ENCODE peak calls at places on chromosomes 6 and 20, in ten cellular contexts. S, I, P, Q, X, C, J, K, N and D are unnamed samples.

GRCh38 chr6:30013296-30013922 is 47.7 kb upstream of the POLR1H start:
- DNase-seq in Q (no peak), K (peak), N (no peak), I (no peak), P (no peak), S (peak), J (peak), C (no peak), X (no peak), D (peak)

GRCh38 chr6:91142154-91142553 is 555.3 kb upstream of the MAP3K7 start:
- DNase-seq in C (no peak), P (no peak), S (no peak), X (no peak), N (no peak), Q (no peak), J (peak), I (no peak), K (no peak), D (no peak)

GRCh38 chr6:143675946-143676345 is 1.8 kb upstream of the PHACTR2 start:
- DNase-seq in K (no peak), J (no peak), I (no peak), X (no peak), Q (no peak), C (no peak), S (no peak), P (no peak), N (no peak), D (no peak)

GRCh38 chr20:59972037-59972801 is 14.0 kb downstream of the CDH26 start:
- DNase-seq in P (no peak), I (no peak), J (no peak), Q (no peak), K (no peak), C (no peak), N (no peak), X (no peak), S (no peak), D (no peak)

GRCh38 chr6:27668442-27669275 is 195.8 kb upstream of the ZNF184 start:
- DNase-seq in S (no peak), J (no peak), C (no peak), Q (no peak), N (peak), P (peak), K (peak), X (no peak), I (peak), D (no peak)

GRCh38 chr6:111231078-111231435 is 143.8 kb downstream of the SLC16A10 start:
- DNase-seq in I (no peak), Q (no peak), X (no peak), J (no peak), S (no peak), P (no peak), K (no peak), C (no peak), N (no peak), D (no peak)

GRCh38 chr20:12627485-12627884 is 381.3 kb upstream of the SPTLC3 start:
- DNase-seq in X (no peak), K (no peak), P (no peak), I (no peak), S (no peak), Q (no peak), N (no peak), J (no peak), C (no peak), D (no peak)

GRCh38 chr6:165705941-165706340 is 42.9 kb upstream of the PDE10A start:
- DNase-seq in C (no peak), J (no peak), I (no peak), K (no peak), S (no peak), X (no peak), N (no peak), Q (no peak), P (no peak), D (no peak)

GRCh38 chr20:10447028-10447427 is 11.9 kb downstream of the SLX4IP start:
- DNase-seq in P (no peak), I (peak), K (peak), S (peak), N (peak), X (no peak), C (peak), J (no peak), Q (peak), D (peak)

GRCh38 chr20:9241721-9242427 is 173.0 kb downstream of the PLCB4 start:
- DNase-seq in S (no peak), P (no peak), N (no peak), X (no peak), Q (no peak), J (no peak), C (no peak), K (no peak), I (no peak), D (no peak)

GRCh38 chr20:24118096-24118780 is 129.7 kb upstream of the GGTLC1 start:
- DNase-seq in P (no peak), S (no peak), Q (no peak), K (no peak), J (no peak), X (no peak), I (no peak), N (no peak), C (no peak), D (no peak)

GRCh38 chr6:9192405-9192909 is 757.1 kb upstream of the SLC35B3 start:
- DNase-seq in Q (no peak), N (no peak), I (no peak), K (no peak), J (no peak), S (no peak), X (no peak), P (no peak), C (no peak), D (no peak)

GRCh38 chr6:19535351-19535750 is 301.8 kb upstream of the ID4 start:
- DNase-seq in P (no peak), N (no peak), X (no peak), K (no peak), Q (no peak), J (no peak), S (no peak), I (no peak), C (no peak), D (peak)